ENCODE peak calls at places on chromosomes 11 and 22, in four cellular contexts. R is A673, A is EL, B is heart right ventricle. S is an unnamed sample.

GRCh38 chr11:70483077-70483861 is 84.9 kb downstream of the CTTN start:
- DNase-seq in A (peak), R (peak), B (peak), S (no peak)

GRCh38 chr11:65204646-65205601 is 23.2 kb downstream of the CAPN1 start:
- DNase-seq in A (peak), B (no peak), R (peak), S (peak)

GRCh38 chr11:9825315-9825714 is 161.4 kb downstream of the SWAP70 start:
- DNase-seq in A (peak), R (no peak), B (no peak), S (no peak)

GRCh38 chr11:61969838-61970452 is 2.5 kb upstream of the FTH1 start:
- DNase-seq in R (peak), B (no peak), A (peak), S (no peak)

GRCh38 chr11:23932485-23932898 is 564.4 kb upstream of the LUZP2 start:
- DNase-seq in B (no peak), A (peak), R (no peak), S (no peak)

GRCh38 chr22:46909237-46910030 is 147.0 kb downstream of the TBC1D22A start:
- DNase-seq in B (no peak), R (no peak), A (no peak), S (no peak)

GRCh38 chr11:116044946-116045345 is 540.7 kb upstream of the CADM1 start:
- DNase-seq in R (no peak), B (no peak), A (no peak), S (no peak)

GRCh38 chr11:127713226-127713625 is 712.7 kb upstream of the KIRREL3 start:
- DNase-seq in A (no peak), R (no peak), B (no peak), S (no peak)

GRCh38 chr11:45252134-45252856 is 33.8 kb downstream of the SYT13 start:
- DNase-seq in A (peak), B (peak), R (peak), S (no peak)

GRCh38 chr11:7484645-7485044 is 661 bp upstream of the OLFML1 start:
- DNase-seq in A (peak), B (no peak), R (no peak), S (no peak)

GRCh38 chr22:39532215-39533071 is at the start of gene RPS19BP1:
- DNase-seq in A (peak), B (peak), R (peak), S (peak)

GRCh38 chr11:113689711-113690618 is 16.1 kb downstream of the TMPRSS5 start:
- DNase-seq in A (no peak), R (no peak), B (no peak), S (no peak)

GRCh38 chr11:78886616-78887015 is 312.0 kb upstream of the NARS2 start:
- DNase-seq in R (no peak), A (no peak), B (no peak), S (no peak)

GRCh38 chr11:64275841-64276240 is 8.6 kb downstream of the BAD start:
- DNase-seq in B (no peak), A (no peak), R (no peak), S (no peak)

GRCh38 chr11:58592760-58593472 is 14.1 kb downstream of the ZFP91 start:
- DNase-seq in A (no peak), B (no peak), R (no peak), S (no peak)

GRCh38 chr22:46547179-46547882 is 9.9 kb upstream of the CELSR1 start:
- DNase-seq in R (no peak), A (peak), B (peak), S (no peak)

GRCh38 chr11:68890490-68891231 is 13.0 kb downstream of the MRPL21 start:
- DNase-seq in R (peak), A (peak), B (peak), S (no peak)

GRCh38 chr11:124194696-124195418 is 11.7 kb downstream of the OR10D3 start:
- DNase-seq in R (peak), B (no peak), A (peak), S (no peak)

GRCh38 chr11:8092587-8093424 is 11.8 kb downstream of the TUB start:
- DNase-seq in A (peak), R (peak), B (peak), S (peak)

GRCh38 chr11:117849781-117850414 is 25.4 kb upstream of the FXYD2 start:
- DNase-seq in B (no peak), A (no peak), R (no peak), S (no peak)

GRCh38 chr11:12680246-12680939 is 6.2 kb downstream of the TEAD1 start:
- DNase-seq in R (peak), A (peak), B (peak), S (peak)

GRCh38 chr11:129655247-129655832 is 160.3 kb upstream of the TMEM45B start:
- DNase-seq in B (no peak), A (no peak), R (no peak), S (no peak)

GRCh38 chr11:11782532-11783110 is 59.2 kb upstream of the USP47 start:
- DNase-seq in A (no peak), R (no peak), B (no peak), S (no peak)

GRCh38 chr22:24994070-24994763 is 41.7 kb downstream of the KIAA1671 start:
- DNase-seq in B (no peak), R (no peak), A (peak), S (no peak)

GRCh38 chr11:69375316-69376154 is 81.6 kb downstream of the MYEOV start:
- DNase-seq in B (no peak), R (no peak), A (no peak), S (no peak)

GRCh38 chr22:39622881-39623367 is 52.4 kb downstream of the CACNA1I start:
- DNase-seq in B (peak), A (peak), R (peak), S (peak)

GRCh38 chr22:26318975-26319374 is 110.1 kb upstream of the ASPHD2 start:
- DNase-seq in R (no peak), A (peak), B (no peak), S (no peak)

GRCh38 chr11:72848846-72849466 is 34.7 kb downstream of the ATG16L2 start:
- DNase-seq in R (peak), A (no peak), B (no peak), S (no peak)

GRCh38 chr11:72426758-72427157 is 7.6 kb downstream of the CLPB start:
- DNase-seq in R (no peak), A (no peak), B (no peak), S (no peak)

GRCh38 chr11:34426766-34427170 is 12.0 kb upstream of the CAT start:
- DNase-seq in B (no peak), R (peak), A (peak), S (no peak)

GRCh38 chr11:47356129-47356997 is 3.9 kb upstream of the MYBPC3 start:
- DNase-seq in R (no peak), B (no peak), A (no peak), S (no peak)

GRCh38 chr22:23175817-23176644 is 4.3 kb upstream of the BCR start:
- DNase-seq in R (no peak), A (no peak), B (no peak), S (peak)